ENCODE peak calls at places on chromosome 21, in seven cellular contexts. I is GDM1; T is NCI-H1105; D is cardiac fibroblast; A is EH; C is activated effector memory CD4-positive, alpha-beta T cell treated with Interleukin-2 at 50 U/mL for 16 hours; J is ELF-1. P is an unnamed sample.

GRCh38 chr21:45577806-45578801 is 35.9 kb upstream of the SLC19A1 start:
- DNase-seq in I (no peak), T (peak), D (no peak), A (no peak), C (no peak), J (no peak), P (peak)

GRCh38 chr21:34261841-34262832 is 101.7 kb upstream of the KCNE2 start:
- DNase-seq in I (no peak), T (no peak), D (no peak), A (no peak), C (no peak), J (peak), P (no peak)

GRCh38 chr21:42535602-42536171 is 22.0 kb downstream of the SLC37A1 start:
- DNase-seq in I (no peak), T (no peak), D (no peak), A (no peak), C (no peak), J (no peak), P (no peak)

GRCh38 chr21:36690637-36691538 is 8.0 kb upstream of the SIM2 start:
- DNase-seq in I (no peak), T (no peak), D (no peak), A (no peak), C (no peak), J (no peak), P (no peak)

GRCh38 chr21:15274701-15275255 is 210.0 kb upstream of the NRIP1 start:
- DNase-seq in I (no peak), T (no peak), D (no peak), A (no peak), C (no peak), J (no peak), P (no peak)

GRCh38 chr21:28899744-28900143 is 92.9 kb downstream of the LTN1 start:
- DNase-seq in I (no peak), T (no peak), D (peak), A (peak), C (no peak), J (no peak), P (no peak)

GRCh38 chr21:45011911-45012660 is 62.3 kb upstream of the ADARB1 start:
- DNase-seq in I (no peak), T (no peak), D (peak), A (peak), C (no peak), J (peak), P (peak)

GRCh38 chr21:32372755-32373154 is 20.1 kb downstream of the URB1 start:
- DNase-seq in I (no peak), T (peak), D (peak), A (peak), C (no peak), J (no peak), P (no peak)

GRCh38 chr21:46194374-46195334 is 10.4 kb upstream of the SPATC1L start:
- DNase-seq in I (no peak), T (no peak), D (no peak), A (no peak), C (no peak), J (no peak), P (no peak)

GRCh38 chr21:41778974-41779600 is 12.2 kb upstream of the RIPK4 start:
- DNase-seq in I (no peak), T (no peak), D (no peak), A (no peak), C (no peak), J (peak), P (no peak)

GRCh38 chr21:43702785-43703067 is 16.2 kb upstream of the PDXK start:
- DNase-seq in I (no peak), T (no peak), D (no peak), A (peak), C (no peak), J (peak), P (no peak)

GRCh38 chr21:44549525-44550211 is 1.6 kb downstream of the KRTAP10-2 start:
- DNase-seq in I (no peak), T (no peak), D (no peak), A (no peak), C (no peak), J (peak), P (no peak)

GRCh38 chr21:28142692-28143091 is 850.0 kb downstream of the LTN1 start:
- DNase-seq in I (peak), T (no peak), D (peak), A (peak), C (no peak), J (no peak), P (no peak)

GRCh38 chr21:41634858-41635257 is 126.9 kb upstream of the TMPRSS2 start:
- DNase-seq in I (no peak), T (no peak), D (peak), A (peak), C (no peak), J (peak), P (no peak)

GRCh38 chr21:39911286-39911685 is 44.0 kb downstream of the PCP4 start:
- DNase-seq in I (no peak), T (peak), D (no peak), A (no peak), C (no peak), J (no peak), P (no peak)

GRCh38 chr21:44353200-44353970 is at the start of gene TRPM2:
- DNase-seq in I (peak), T (no peak), D (peak), A (no peak), C (peak), J (no peak), P (no peak)

GRCh38 chr21:45990049-45990711 is 8.6 kb downstream of the COL6A1 start:
- DNase-seq in I (no peak), T (no peak), D (no peak), A (no peak), C (no peak), J (no peak), P (peak)

GRCh38 chr21:28336299-28336698 is 656.4 kb downstream of the LTN1 start:
- DNase-seq in I (no peak), T (no peak), D (peak), A (peak), C (no peak), J (no peak), P (peak)

GRCh38 chr21:46099476-46099875 is 1.6 kb downstream of the COL6A2 start:
- DNase-seq in I (no peak), T (no peak), D (peak), A (peak), C (no peak), J (peak), P (no peak)

GRCh38 chr21:21963911-21964310 is 965.7 kb downstream of the NCAM2 start:
- DNase-seq in I (no peak), T (no peak), D (no peak), A (no peak), C (no peak), J (no peak), P (no peak)

GRCh38 chr21:29586696-29587095 is 288.0 kb downstream of the BACH1 start:
- DNase-seq in I (no peak), T (no peak), D (no peak), A (peak), C (no peak), J (no peak), P (no peak)

GRCh38 chr21:45104560-45104959 is 30.2 kb downstream of the ADARB1 start:
- DNase-seq in I (no peak), T (no peak), D (peak), A (no peak), C (no peak), J (no peak), P (peak)

GRCh38 chr21:41612674-41613250 is 104.8 kb upstream of the TMPRSS2 start:
- DNase-seq in I (no peak), T (peak), D (peak), A (peak), C (no peak), J (peak), P (peak)

GRCh38 chr21:17548262-17548661 is 35.4 kb downstream of the CXADR start:
- DNase-seq in I (no peak), T (no peak), D (no peak), A (no peak), C (no peak), J (no peak), P (no peak)

GRCh38 chr21:18810136-18810535 is 406.6 kb upstream of the TMPRSS15 start:
- DNase-seq in I (no peak), T (no peak), D (no peak), A (no peak), C (no peak), J (peak), P (no peak)

GRCh38 chr21:35682874-35683549 is 377.3 kb downstream of the SETD4 start:
- DNase-seq in I (no peak), T (no peak), D (peak), A (peak), C (no peak), J (no peak), P (no peak)